ENCODE peak calls at places on chromosomes 1 and 21, in ten cellular contexts. One of them, this sample, is unnamed.

GRCh38 chr1:24062221-24062620 is 49.7 kb downstream of the MYOM3 start:
- DNase-seq in HepG2: no peak
- DNase-seq in NCI-H187: no peak
- DNase-seq in RPMI7951: no peak
- DNase-seq in stimulated activated CD8-positive, alpha-beta memory T cell treated with anti-CD3 and anti-CD28 coated beads, Interleukin-15, amount 100 ng/mL, for 24 hours: no peak
- DNase-seq in K562: no peak
- DNase-seq in spleen: peak
- DNase-seq in H4: no peak
- DNase-seq in aorta: no peak
- DNase-seq in D721Med: no peak
- DNase-seq in this sample: no peak

GRCh38 chr1:231487019-231487418 is 41.5 kb upstream of the TSNAX start:
- DNase-seq in HepG2: peak
- DNase-seq in NCI-H187: no peak
- DNase-seq in RPMI7951: peak
- DNase-seq in stimulated activated CD8-positive, alpha-beta memory T cell treated with anti-CD3 and anti-CD28 coated beads, Interleukin-15, amount 100 ng/mL, for 24 hours: no peak
- DNase-seq in K562: no peak
- DNase-seq in spleen: no peak
- DNase-seq in H4: no peak
- DNase-seq in aorta: no peak
- DNase-seq in D721Med: no peak
- DNase-seq in this sample: no peak

GRCh38 chr1:227621211-227621610 is 57.9 kb downstream of the ZNF678 start:
- DNase-seq in HepG2: no peak
- DNase-seq in NCI-H187: no peak
- DNase-seq in RPMI7951: no peak
- DNase-seq in stimulated activated CD8-positive, alpha-beta memory T cell treated with anti-CD3 and anti-CD28 coated beads, Interleukin-15, amount 100 ng/mL, for 24 hours: no peak
- DNase-seq in K562: no peak
- DNase-seq in spleen: no peak
- DNase-seq in H4: no peak
- DNase-seq in aorta: no peak
- DNase-seq in D721Med: no peak
- DNase-seq in this sample: no peak

GRCh38 chr1:113101588-113101987 is 28.6 kb downstream of the LRIG2 start:
- DNase-seq in HepG2: no peak
- DNase-seq in NCI-H187: no peak
- DNase-seq in RPMI7951: no peak
- DNase-seq in stimulated activated CD8-positive, alpha-beta memory T cell treated with anti-CD3 and anti-CD28 coated beads, Interleukin-15, amount 100 ng/mL, for 24 hours: no peak
- DNase-seq in K562: no peak
- DNase-seq in spleen: no peak
- DNase-seq in H4: no peak
- DNase-seq in aorta: no peak
- DNase-seq in D721Med: no peak
- DNase-seq in this sample: no peak

GRCh38 chr1:230196077-230196476 is 129.0 kb downstream of the GALNT2 start:
- DNase-seq in HepG2: no peak
- DNase-seq in NCI-H187: no peak
- DNase-seq in RPMI7951: no peak
- DNase-seq in stimulated activated CD8-positive, alpha-beta memory T cell treated with anti-CD3 and anti-CD28 coated beads, Interleukin-15, amount 100 ng/mL, for 24 hours: no peak
- DNase-seq in K562: no peak
- DNase-seq in spleen: no peak
- DNase-seq in H4: no peak
- DNase-seq in aorta: no peak
- DNase-seq in D721Med: no peak
- DNase-seq in this sample: no peak

GRCh38 chr1:179080866-179081695 is 789 bp upstream of the TOR3A start:
- DNase-seq in HepG2: no peak
- DNase-seq in NCI-H187: no peak
- DNase-seq in RPMI7951: no peak
- DNase-seq in stimulated activated CD8-positive, alpha-beta memory T cell treated with anti-CD3 and anti-CD28 coated beads, Interleukin-15, amount 100 ng/mL, for 24 hours: peak
- DNase-seq in K562: no peak
- DNase-seq in spleen: no peak
- DNase-seq in H4: no peak
- DNase-seq in aorta: no peak
- DNase-seq in D721Med: no peak
- DNase-seq in this sample: no peak

GRCh38 chr1:28682840-28683239 is 14.3 kb downstream of the GMEB1 start:
- DNase-seq in HepG2: no peak
- DNase-seq in NCI-H187: no peak
- DNase-seq in RPMI7951: no peak
- DNase-seq in stimulated activated CD8-positive, alpha-beta memory T cell treated with anti-CD3 and anti-CD28 coated beads, Interleukin-15, amount 100 ng/mL, for 24 hours: no peak
- DNase-seq in K562: peak
- DNase-seq in spleen: no peak
- DNase-seq in H4: no peak
- DNase-seq in aorta: no peak
- DNase-seq in D721Med: no peak
- DNase-seq in this sample: no peak

GRCh38 chr1:67019600-67020136 is 34.3 kb downstream of the SLC35D1 start:
- DNase-seq in HepG2: no peak
- DNase-seq in NCI-H187: no peak
- DNase-seq in RPMI7951: peak
- DNase-seq in stimulated activated CD8-positive, alpha-beta memory T cell treated with anti-CD3 and anti-CD28 coated beads, Interleukin-15, amount 100 ng/mL, for 24 hours: no peak
- DNase-seq in K562: no peak
- DNase-seq in spleen: no peak
- DNase-seq in H4: no peak
- DNase-seq in aorta: no peak
- DNase-seq in D721Med: no peak
- DNase-seq in this sample: no peak

GRCh38 chr21:36202721-36203602 is 46.3 kb downstream of the DOP1B start:
- DNase-seq in HepG2: no peak
- DNase-seq in NCI-H187: no peak
- DNase-seq in RPMI7951: no peak
- DNase-seq in stimulated activated CD8-positive, alpha-beta memory T cell treated with anti-CD3 and anti-CD28 coated beads, Interleukin-15, amount 100 ng/mL, for 24 hours: no peak
- DNase-seq in K562: no peak
- DNase-seq in spleen: no peak
- DNase-seq in H4: no peak
- DNase-seq in aorta: no peak
- DNase-seq in D721Med: no peak
- DNase-seq in this sample: no peak

GRCh38 chr1:8679411-8679800 is 138.0 kb downstream of the RERE start:
- DNase-seq in HepG2: no peak
- DNase-seq in NCI-H187: no peak
- DNase-seq in RPMI7951: no peak
- DNase-seq in stimulated activated CD8-positive, alpha-beta memory T cell treated with anti-CD3 and anti-CD28 coated beads, Interleukin-15, amount 100 ng/mL, for 24 hours: no peak
- DNase-seq in K562: no peak
- DNase-seq in spleen: no peak
- DNase-seq in H4: no peak
- DNase-seq in aorta: no peak
- DNase-seq in D721Med: no peak
- DNase-seq in this sample: no peak

GRCh38 chr1:37064059-37064458 is 29.7 kb upstream of the GRIK3 start:
- DNase-seq in HepG2: no peak
- DNase-seq in NCI-H187: peak
- DNase-seq in RPMI7951: no peak
- DNase-seq in stimulated activated CD8-positive, alpha-beta memory T cell treated with anti-CD3 and anti-CD28 coated beads, Interleukin-15, amount 100 ng/mL, for 24 hours: no peak
- DNase-seq in K562: no peak
- DNase-seq in spleen: no peak
- DNase-seq in H4: no peak
- DNase-seq in aorta: no peak
- DNase-seq in D721Med: no peak
- DNase-seq in this sample: no peak

GRCh38 chr1:54122131-54122751 is 30.6 kb downstream of the CDCP2 start:
- DNase-seq in HepG2: no peak
- DNase-seq in NCI-H187: no peak
- DNase-seq in RPMI7951: no peak
- DNase-seq in stimulated activated CD8-positive, alpha-beta memory T cell treated with anti-CD3 and anti-CD28 coated beads, Interleukin-15, amount 100 ng/mL, for 24 hours: no peak
- DNase-seq in K562: peak
- DNase-seq in spleen: peak
- DNase-seq in H4: no peak
- DNase-seq in aorta: no peak
- DNase-seq in D721Med: no peak
- DNase-seq in this sample: no peak

GRCh38 chr1:39683591-39684312 is 7.5 kb downstream of the HPCAL4 start:
- DNase-seq in HepG2: no peak
- DNase-seq in NCI-H187: no peak
- DNase-seq in RPMI7951: no peak
- DNase-seq in stimulated activated CD8-positive, alpha-beta memory T cell treated with anti-CD3 and anti-CD28 coated beads, Interleukin-15, amount 100 ng/mL, for 24 hours: no peak
- DNase-seq in K562: peak
- DNase-seq in spleen: no peak
- DNase-seq in H4: no peak
- DNase-seq in aorta: no peak
- DNase-seq in D721Med: no peak
- DNase-seq in this sample: no peak

GRCh38 chr1:151852733-151853132 is 779 bp downstream of the THEM5 start:
- DNase-seq in HepG2: no peak
- DNase-seq in NCI-H187: no peak
- DNase-seq in RPMI7951: no peak
- DNase-seq in stimulated activated CD8-positive, alpha-beta memory T cell treated with anti-CD3 and anti-CD28 coated beads, Interleukin-15, amount 100 ng/mL, for 24 hours: no peak
- DNase-seq in K562: no peak
- DNase-seq in spleen: no peak
- DNase-seq in H4: no peak
- DNase-seq in aorta: no peak
- DNase-seq in D721Med: peak
- DNase-seq in this sample: no peak

GRCh38 chr1:155051342-155051776 is 243 bp downstream of the ADAM15 start:
- DNase-seq in HepG2: no peak
- DNase-seq in NCI-H187: no peak
- DNase-seq in RPMI7951: no peak
- DNase-seq in stimulated activated CD8-positive, alpha-beta memory T cell treated with anti-CD3 and anti-CD28 coated beads, Interleukin-15, amount 100 ng/mL, for 24 hours: no peak
- DNase-seq in K562: no peak
- DNase-seq in spleen: no peak
- DNase-seq in H4: no peak
- DNase-seq in aorta: no peak
- DNase-seq in D721Med: no peak
- DNase-seq in this sample: no peak

GRCh38 chr1:32592953-32593352 is 53.7 kb downstream of the ZBTB8A start:
- DNase-seq in HepG2: no peak
- DNase-seq in NCI-H187: no peak
- DNase-seq in RPMI7951: peak
- DNase-seq in stimulated activated CD8-positive, alpha-beta memory T cell treated with anti-CD3 and anti-CD28 coated beads, Interleukin-15, amount 100 ng/mL, for 24 hours: no peak
- DNase-seq in K562: no peak
- DNase-seq in spleen: no peak
- DNase-seq in H4: no peak
- DNase-seq in aorta: no peak
- DNase-seq in D721Med: no peak
- DNase-seq in this sample: no peak

GRCh38 chr1:230517786-230518185 is 91.7 kb upstream of the PGBD5 start:
- DNase-seq in HepG2: no peak
- DNase-seq in NCI-H187: peak
- DNase-seq in RPMI7951: no peak
- DNase-seq in stimulated activated CD8-positive, alpha-beta memory T cell treated with anti-CD3 and anti-CD28 coated beads, Interleukin-15, amount 100 ng/mL, for 24 hours: no peak
- DNase-seq in K562: no peak
- DNase-seq in spleen: no peak
- DNase-seq in H4: no peak
- DNase-seq in aorta: no peak
- DNase-seq in D721Med: no peak
- DNase-seq in this sample: no peak

GRCh38 chr1:227542153-227543120 is 20.9 kb upstream of the ZNF678 start:
- DNase-seq in HepG2: peak
- DNase-seq in NCI-H187: peak
- DNase-seq in RPMI7951: peak
- DNase-seq in stimulated activated CD8-positive, alpha-beta memory T cell treated with anti-CD3 and anti-CD28 coated beads, Interleukin-15, amount 100 ng/mL, for 24 hours: peak
- DNase-seq in K562: peak
- DNase-seq in spleen: peak
- DNase-seq in H4: peak
- DNase-seq in aorta: peak
- DNase-seq in D721Med: peak
- DNase-seq in this sample: no peak

GRCh38 chr1:229066591-229066990 is 204.3 kb upstream of the RAB4A start:
- DNase-seq in HepG2: no peak
- DNase-seq in NCI-H187: no peak
- DNase-seq in RPMI7951: no peak
- DNase-seq in stimulated activated CD8-positive, alpha-beta memory T cell treated with anti-CD3 and anti-CD28 coated beads, Interleukin-15, amount 100 ng/mL, for 24 hours: no peak
- DNase-seq in K562: no peak
- DNase-seq in spleen: no peak
- DNase-seq in H4: no peak
- DNase-seq in aorta: no peak
- DNase-seq in D721Med: no peak
- DNase-seq in this sample: no peak

GRCh38 chr1:184851822-184852746 is 97.4 kb upstream of the EDEM3 start:
- DNase-seq in HepG2: no peak
- DNase-seq in NCI-H187: no peak
- DNase-seq in RPMI7951: no peak
- DNase-seq in stimulated activated CD8-positive, alpha-beta memory T cell treated with anti-CD3 and anti-CD28 coated beads, Interleukin-15, amount 100 ng/mL, for 24 hours: no peak
- DNase-seq in K562: no peak
- DNase-seq in spleen: peak
- DNase-seq in H4: no peak
- DNase-seq in aorta: no peak
- DNase-seq in D721Med: no peak
- DNase-seq in this sample: no peak

GRCh38 chr21:25967566-25968438 is 202.8 kb downstream of the APP start:
- DNase-seq in HepG2: no peak
- DNase-seq in NCI-H187: no peak
- DNase-seq in RPMI7951: no peak
- DNase-seq in stimulated activated CD8-positive, alpha-beta memory T cell treated with anti-CD3 and anti-CD28 coated beads, Interleukin-15, amount 100 ng/mL, for 24 hours: no peak
- DNase-seq in K562: no peak
- DNase-seq in spleen: no peak
- DNase-seq in H4: no peak
- DNase-seq in aorta: no peak
- DNase-seq in D721Med: no peak
- DNase-seq in this sample: no peak

GRCh38 chr21:35575280-35575915 is 484.9 kb downstream of the SETD4 start:
- DNase-seq in HepG2: no peak
- DNase-seq in NCI-H187: no peak
- DNase-seq in RPMI7951: peak
- DNase-seq in stimulated activated CD8-positive, alpha-beta memory T cell treated with anti-CD3 and anti-CD28 coated beads, Interleukin-15, amount 100 ng/mL, for 24 hours: no peak
- DNase-seq in K562: no peak
- DNase-seq in spleen: no peak
- DNase-seq in H4: peak
- DNase-seq in aorta: no peak
- DNase-seq in D721Med: no peak
- DNase-seq in this sample: no peak